ENCODE peak calls at places on chromosome 6, in seven cellular contexts. E is adrenal gland, Z is suprapubic skin, P is astrocyte, O is dorsolateral prefrontal cortex, U is GM12865, B is AG10803. H is an unnamed sample.

GRCh38 chr6:41548098-41548840 is 2.1 kb downstream of the FOXP4 start:
- DNase-seq in E (no peak), Z (no peak), P (no peak), O (no peak), U (peak; percentile 36), B (no peak), H (no peak)

GRCh38 chr6:143099647-143100046 is 39.0 kb downstream of the AIG1 start:
- DNase-seq in E (no peak), Z (no peak), P (no peak), O (no peak), U (no peak), B (no peak), H (no peak)

GRCh38 chr6:387293-387694 is 4.3 kb upstream of the IRF4 start:
- DNase-seq in E (no peak), Z (no peak), P (no peak), O (no peak), U (no peak), B (no peak), H (peak; percentile 19)

GRCh38 chr6:41966961-41967311 is 25.3 kb upstream of the CCND3 start:
- DNase-seq in E (no peak), Z (no peak), P (peak; percentile 88), O (no peak), U (no peak), B (peak; percentile 55), H (peak; percentile 41)

GRCh38 chr6:125220712-125221111 is 67.1 kb downstream of the TPD52L1 start:
- DNase-seq in E (no peak), Z (no peak), P (peak; percentile 34), O (no peak), U (no peak), B (peak; percentile 48), H (no peak)

GRCh38 chr6:141421378-141421777 is 711.3 kb upstream of the GJE1 start:
- DNase-seq in E (no peak), Z (no peak), P (peak; percentile 86), O (no peak), U (no peak), B (peak; percentile 85), H (peak; percentile 87)

GRCh38 chr6:5997420-5998093 is 9.2 kb downstream of the NRN1 start:
- DNase-seq in E (peak; percentile 29), Z (no peak), P (no peak), O (no peak), U (peak; percentile 23), B (peak; percentile 52), H (no peak)

GRCh38 chr6:11315743-11316437 is 83.4 kb upstream of the NEDD9 start:
- DNase-seq in E (no peak), Z (no peak), P (peak; percentile 96), O (no peak), U (no peak), B (peak; percentile 96), H (peak; percentile 96)

GRCh38 chr6:127103482-127103881 is 15.0 kb upstream of the RSPO3 start:
- DNase-seq in E (no peak), Z (no peak), P (no peak), O (no peak), U (no peak), B (peak; percentile 35), H (no peak)

GRCh38 chr6:129306826-129307225 is 403.2 kb downstream of the ARHGAP18 start:
- DNase-seq in E (no peak), Z (no peak), P (no peak), O (no peak), U (no peak), B (no peak), H (no peak)

GRCh38 chr6:105993769-105994521 is 92.2 kb upstream of the PRDM1 start:
- DNase-seq in E (no peak), Z (no peak), P (no peak), O (no peak), U (peak; percentile 55), B (peak; percentile 66), H (peak; percentile 74)

GRCh38 chr6:3868544-3868943 is 19.4 kb downstream of the FAM50B start:
- DNase-seq in E (no peak), Z (peak; percentile 54), P (peak; percentile 27), O (no peak), U (no peak), B (peak; percentile 91), H (peak; percentile 93)

GRCh38 chr6:41080623-41081022 is 7.8 kb downstream of the NFYA start:
- DNase-seq in E (no peak), Z (no peak), P (no peak), O (no peak), U (no peak), B (no peak), H (no peak)

GRCh38 chr6:143213977-143214376 is 153.3 kb downstream of the AIG1 start:
- DNase-seq in E (no peak), Z (no peak), P (no peak), O (no peak), U (no peak), B (peak; percentile 41), H (no peak)

GRCh38 chr6:142763205-142763604 is 181.8 kb downstream of the HIVEP2 start:
- DNase-seq in E (no peak), Z (no peak), P (peak; percentile 87), O (peak; percentile 61), U (no peak), B (peak; percentile 87), H (peak; percentile 73)

GRCh38 chr6:80329496-80329895 is 223.0 kb downstream of the BCKDHB start:
- DNase-seq in E (no peak), Z (no peak), P (no peak), O (no peak), U (no peak), B (no peak), H (no peak)

GRCh38 chr6:111874030-111874425 is 776 bp upstream of the FYN start:
- DNase-seq in E (no peak), Z (no peak), P (no peak), O (no peak), U (peak; percentile 52), B (peak; percentile 13), H (peak; percentile 54)

GRCh38 chr6:37985355-37985754 is 165.8 kb downstream of the ZFAND3 start:
- DNase-seq in E (no peak), Z (no peak), P (no peak), O (no peak), U (peak; percentile 21), B (no peak), H (no peak)

GRCh38 chr6:159267165-159267564 is 98.0 kb downstream of the FNDC1 start:
- DNase-seq in E (no peak), Z (no peak), P (no peak), O (no peak), U (peak; percentile 15), B (no peak), H (no peak)

GRCh38 chr6:18477301-18477941 is 90.3 kb downstream of the RNF144B start:
- DNase-seq in E (no peak), Z (no peak), P (peak; percentile 39), O (no peak), U (peak; percentile 2), B (peak; percentile 39), H (no peak)

GRCh38 chr6:71262914-71263313 is 25.7 kb upstream of the OGFRL1 start:
- DNase-seq in E (no peak), Z (no peak), P (no peak), O (no peak), U (no peak), B (no peak), H (peak; percentile 6)

GRCh38 chr6:48919555-48919954 is 543.5 kb downstream of the MMUT start:
- DNase-seq in E (no peak), Z (no peak), P (no peak), O (no peak), U (no peak), B (no peak), H (no peak)

GRCh38 chr6:41670703-41671360 is 32.6 kb downstream of the MDFI start:
- DNase-seq in E (no peak), Z (no peak), P (no peak), O (no peak), U (no peak), B (no peak), H (no peak)

GRCh38 chr6:151675746-151676459 is 131.6 kb upstream of the ESR1 start:
- DNase-seq in E (no peak), Z (no peak), P (no peak), O (no peak), U (peak; percentile 74), B (no peak), H (peak; percentile 45)

GRCh38 chr6:2376429-2377355 is 131.3 kb upstream of the GMDS start:
- DNase-seq in E (no peak), Z (no peak), P (peak; percentile 88), O (no peak), U (no peak), B (peak; percentile 86), H (peak; percentile 82)

GRCh38 chr6:168333039-168333438 is 13.5 kb upstream of the DACT2 start:
- DNase-seq in E (no peak), Z (no peak), P (no peak), O (no peak), U (no peak), B (no peak), H (no peak)
- H3K4me3 ChIP-seq in E (no peak overlapping the region), Z (no peak overlapping the region), P (no peak overlapping the region), O (no peak overlapping the region), U (no peak overlapping the region), B (no peak overlapping the region), H (no peak overlapping the region)

GRCh38 chr6:75932067-75932466 is 140.4 kb downstream of the IMPG1 start:
- DNase-seq in E (no peak), Z (no peak), P (no peak), O (no peak), U (peak; percentile 47), B (no peak), H (peak; percentile 5)
- TF ChIP-seq CTCF in E (peak; percentile 37), Z (no peak), P (peak; percentile 42), O (peak; percentile 53), U (peak; percentile 56), B (peak; percentile 21), H (peak; percentile 35)

DNA sequence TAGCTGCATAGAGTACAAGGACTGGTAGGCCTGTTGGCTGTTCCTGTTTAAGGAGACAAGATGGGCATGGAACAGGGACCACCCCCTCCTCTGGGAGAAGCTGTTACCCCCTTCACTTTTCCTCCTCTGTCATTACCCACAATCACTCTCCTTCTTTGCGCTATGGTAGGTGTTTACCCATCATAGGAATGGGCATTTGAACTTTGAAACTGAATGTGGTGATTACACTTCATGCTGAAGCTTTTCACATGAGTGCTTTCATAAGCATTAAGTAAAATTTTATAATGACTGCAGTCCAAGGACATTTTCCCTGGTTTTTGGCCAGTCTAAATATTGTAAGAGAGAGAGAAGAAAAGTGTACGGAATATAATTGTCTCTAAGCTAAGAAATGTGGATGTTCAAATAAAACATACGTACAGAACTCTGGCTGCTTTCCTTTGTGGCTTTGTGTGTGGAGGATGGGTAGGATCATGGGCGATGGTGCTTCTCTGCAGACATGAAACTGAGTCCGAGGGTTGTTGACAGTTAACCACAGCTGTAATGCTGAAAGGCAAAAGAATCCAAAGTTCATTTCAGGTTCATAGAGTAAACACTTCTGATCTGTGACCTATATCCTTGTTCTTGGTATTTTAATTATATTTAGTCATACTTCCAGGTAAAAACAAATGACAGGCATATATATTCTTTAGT is 56.3 kb downstream of the CCN2 start:
- DNase-seq in E (no peak), Z (no peak), P (no peak), O (no peak), U (peak; percentile 9), B (no peak), H (no peak)
- H3K4me3 ChIP-seq in E (no peak overlapping the region), Z (no peak overlapping the region), P (no peak overlapping the region), O (no peak overlapping the region), U (no peak overlapping the region), B (no peak overlapping the region), H (no peak overlapping the region)

DNA sequence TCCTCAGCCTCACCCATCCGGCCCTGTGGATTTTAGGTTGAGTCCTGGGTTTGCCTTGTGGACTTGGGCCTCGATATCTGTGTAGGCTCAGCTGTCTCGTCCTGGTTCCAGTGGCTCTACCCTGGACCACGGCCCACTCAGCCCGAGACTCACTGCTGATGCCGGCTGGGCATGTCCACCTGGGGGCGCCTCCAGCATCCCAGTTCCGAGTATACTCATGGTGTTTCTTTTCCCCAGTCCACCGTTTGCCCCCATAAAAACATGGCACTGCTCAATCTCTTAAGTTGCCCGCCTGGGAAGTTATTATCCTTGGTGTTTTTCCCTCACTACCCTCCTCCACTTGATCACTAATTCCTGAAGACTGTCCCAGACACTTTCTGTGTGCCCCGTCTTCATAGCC is 99.1 kb downstream of the ARID1B start:
- DNase-seq in E (no peak), Z (no peak), P (no peak), O (no peak), U (no peak), B (no peak), H (no peak)
- TF ChIP-seq CTCF in E (peak; percentile 22), Z (no peak), P (peak; percentile 22), O (no peak), U (peak; percentile 18), B (peak; percentile 11), H (peak; percentile 25)